ENCODE peak calls at places on chromosomes 12 and 14, in seven cellular contexts. W is astrocyte of the spinal cord; U is stomach; R is heart left ventricle; N is neural progenitor cell; E is CD4-positive, alpha-beta T cell; I is cardiac fibroblast. Z is an unnamed sample.

GRCh38 chr12:6963016-6963731 is 7.3 kb downstream of the PHB2 start:
- DNase-seq in W (no peak), U (peak; percentile 95), R (peak; percentile 25), N (no peak), E (no peak), I (no peak), Z (no peak)

GRCh38 chr14:37150414-37150813 is 22.0 kb downstream of the SLC25A21 start:
- DNase-seq in W (peak; percentile 65), U (no peak), R (no peak), N (peak; percentile 48), E (no peak), I (peak; percentile 65), Z (no peak)

GRCh38 chr14:77275855-77276153 is 4.8 kb upstream of the NGB start:
- DNase-seq in W (no peak), U (no peak), R (no peak), N (no peak), E (no peak), I (no peak), Z (no peak)

GRCh38 chr12:49675137-49675536 is 32.1 kb downstream of the FMNL3 start:
- DNase-seq in W (peak; percentile 47), U (no peak), R (no peak), N (no peak), E (no peak), I (no peak), Z (no peak)

GRCh38 chr12:103930787-103931536 is 752 bp downstream of the HSP90B1 start:
- DNase-seq in W (peak; percentile 19), U (peak; percentile 59), R (peak; percentile 59), N (peak; percentile 60), E (no peak), I (peak; percentile 39), Z (peak; percentile 49)

GRCh38 chr12:49535921-49536525 is 2.8 kb upstream of the KCNH3 start:
- DNase-seq in W (no peak), U (peak; percentile 19), R (no peak), N (no peak), E (no peak), I (no peak), Z (no peak)

GRCh38 chr12:27052176-27052575 is 29.8 kb downstream of the MED21 start:
- DNase-seq in W (no peak), U (no peak), R (no peak), N (no peak), E (no peak), I (no peak), Z (no peak)

GRCh38 chr14:66330916-66331315 is 155.3 kb upstream of the CCDC196 start:
- DNase-seq in W (no peak), U (no peak), R (no peak), N (no peak), E (no peak), I (peak; percentile 5), Z (no peak)

GRCh38 chr12:40843495-40843894 is 151.3 kb downstream of the CNTN1 start:
- DNase-seq in W (no peak), U (no peak), R (no peak), N (no peak), E (no peak), I (no peak), Z (no peak)

GRCh38 chr12:8953773-8954402 is 4.4 kb upstream of the M6PR start:
- DNase-seq in W (no peak), U (no peak), R (no peak), N (no peak), E (peak; percentile 45), I (no peak), Z (no peak)

GRCh38 chr12:107477946-107478610 is 207.5 kb upstream of the PWP1 start:
- DNase-seq in W (no peak), U (no peak), R (no peak), N (no peak), E (no peak), I (peak; percentile 48), Z (no peak)

GRCh38 chr14:104150201-104151027 is 12.0 kb downstream of the KIF26A start:
- DNase-seq in W (peak; percentile 67), U (no peak), R (no peak), N (peak; percentile 89), E (no peak), I (no peak), Z (no peak)

GRCh38 chr12:117119592-117120198 is 20.5 kb upstream of the TESC start:
- DNase-seq in W (no peak), U (no peak), R (no peak), N (peak; percentile 73), E (no peak), I (peak; percentile 36), Z (no peak)

GRCh38 chr12:132771126-132771838 is 9.7 kb upstream of the ANKLE2 start:
- DNase-seq in W (no peak), U (no peak), R (no peak), N (no peak), E (peak; percentile 56), I (peak; percentile 24), Z (no peak)

GRCh38 chr14:75277000-75277795 is 1.4 kb upstream of the FOS start:
- DNase-seq in W (peak; percentile 95), U (peak; percentile 90), R (peak; percentile 93), N (peak; percentile 92), E (peak; percentile 74), I (peak; percentile 89), Z (peak; percentile 90)

GRCh38 chr12:4962539-4963486 is 53.1 kb downstream of the KCNA1 start:
- DNase-seq in W (no peak), U (no peak), R (no peak), N (no peak), E (no peak), I (peak; percentile 4), Z (no peak)

GRCh38 chr14:29630566-29631160 is 297.0 kb downstream of the PRKD1 start:
- DNase-seq in W (no peak), U (no peak), R (no peak), N (no peak), E (no peak), I (no peak), Z (no peak)

GRCh38 chr12:56510786-56511185 is 10.8 kb upstream of the RBMS2 start:
- DNase-seq in W (no peak), U (no peak), R (no peak), N (no peak), E (no peak), I (no peak), Z (no peak)

GRCh38 chr12:69039881-69040280 is 106.9 kb upstream of the CPM start:
- DNase-seq in W (no peak), U (no peak), R (no peak), N (no peak), E (no peak), I (peak; percentile 59), Z (peak; percentile 73)

GRCh38 chr12:121800694-121801600 is 2.9 kb upstream of the SETD1B start:
- DNase-seq in W (peak; percentile 86), U (peak; percentile 83), R (peak; percentile 90), N (peak; percentile 89), E (peak; percentile 75), I (peak; percentile 84), Z (peak; percentile 73)

GRCh38 chr12:121090576-121091125 is 42.0 kb upstream of the P2RX7 start:
- DNase-seq in W (no peak), U (no peak), R (no peak), N (no peak), E (no peak), I (no peak), Z (no peak)

GRCh38 chr12:2301531-2302461 is 249.0 kb downstream of the CACNA1C start:
- DNase-seq in W (peak; percentile 36), U (no peak), R (peak; percentile 79), N (no peak), E (no peak), I (no peak), Z (no peak)

GRCh38 chr12:45296046-45296586 is 80.2 kb downstream of the ANO6 start:
- DNase-seq in W (no peak), U (no peak), R (no peak), N (no peak), E (no peak), I (no peak), Z (no peak)

GRCh38 chr12:45299132-45299692 is 83.3 kb downstream of the ANO6 start:
- DNase-seq in W (peak; percentile 46), U (no peak), R (no peak), N (no peak), E (no peak), I (peak; percentile 66), Z (no peak)

GRCh38 chr12:45302621-45303020 is 86.7 kb downstream of the ANO6 start:
- DNase-seq in W (no peak), U (no peak), R (no peak), N (no peak), E (no peak), I (peak; percentile 29), Z (no peak)

GRCh38 chr12:45303955-45304354 is 88.1 kb downstream of the ANO6 start:
- DNase-seq in W (no peak), U (no peak), R (no peak), N (no peak), E (no peak), I (no peak), Z (no peak)

GRCh38 chr12:45298721-45299120 is 82.8 kb downstream of the ANO6 start:
- DNase-seq in W (no peak), U (no peak), R (no peak), N (no peak), E (no peak), I (no peak), Z (no peak)
- TF ChIP-seq CTCF in W (no peak), U (no peak), R (no peak), N (no peak), E (no peak), I (no peak), Z (no peak)

GRCh38 chr14:95875831-95876768 is 532 bp upstream of the TUNAR start:
- DNase-seq in W (no peak), U (no peak), R (no peak), N (peak; percentile 89), E (no peak), I (no peak), Z (no peak)
- TF ChIP-seq CTCF in W (no peak), U (no peak), R (no peak), N (peak; percentile 22), E (no peak), I (no peak), Z (no peak)

DNA sequence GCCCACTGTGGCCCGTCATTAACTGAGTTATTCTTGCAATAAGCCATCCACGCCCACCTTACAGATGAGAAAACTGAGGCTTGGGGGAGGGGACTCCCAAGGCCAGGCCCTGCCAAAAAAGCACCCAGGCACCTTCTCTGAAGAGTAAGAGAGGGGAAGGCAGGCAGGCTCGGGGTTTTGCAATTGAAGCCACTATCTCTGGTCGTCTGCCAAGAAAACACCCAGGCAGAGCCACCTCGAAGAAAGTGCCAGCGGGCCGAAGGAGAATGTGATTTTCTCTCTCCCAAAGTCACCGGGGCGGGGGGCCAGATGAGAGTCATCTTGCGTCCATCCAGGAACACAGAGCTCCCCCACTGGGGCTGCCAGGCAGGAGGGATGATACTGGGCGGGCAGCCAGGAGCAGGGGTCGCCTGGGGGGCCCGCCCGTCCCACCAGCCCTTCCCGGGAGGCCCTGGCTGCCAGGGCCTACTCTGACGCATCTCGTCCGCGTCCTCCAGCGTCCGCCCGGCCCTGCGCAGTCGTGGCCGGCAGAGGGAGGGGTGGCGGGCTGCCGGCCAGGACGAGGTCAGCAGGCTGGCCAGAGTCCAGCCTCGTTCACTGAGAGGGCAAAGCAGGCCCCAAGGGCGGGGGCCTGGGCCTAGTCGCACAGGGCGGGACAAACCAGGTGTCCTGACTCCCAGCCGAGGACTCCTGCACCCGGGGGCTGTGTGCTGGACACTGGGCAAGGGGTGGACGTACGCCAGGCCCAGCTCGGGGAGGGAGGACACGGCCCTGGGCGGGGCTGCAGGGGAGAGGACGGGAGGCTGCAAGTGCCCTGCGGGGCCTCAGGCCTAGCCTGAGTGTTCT is 74.4 kb downstream of the RFLNA start:
- DNase-seq in W (peak; percentile 97), U (peak; percentile 96), R (peak; percentile 96), N (no peak), E (no peak), I (peak; percentile 95), Z (no peak)
- TF ChIP-seq CTCF in W (peak; percentile 39), U (no peak), R (peak; percentile 61), N (no peak), E (no peak), I (peak; percentile 43), Z (no peak)

GRCh38 chr12:92619026-92619425 is 83.8 kb upstream of the PLEKHG7 start:
- DNase-seq in W (no peak), U (no peak), R (no peak), N (no peak), E (no peak), I (no peak), Z (no peak)
- TF ChIP-seq CTCF in W (no peak), U (no peak), R (no peak), N (no peak), E (no peak), I (no peak), Z (no peak)